ENCODE peak calls at places on chromosomes 4 and X, in seven cellular contexts. One of them, this sample, is unnamed.

GRCh38 chr4:144174401-144175067 is 34.0 kb upstream of the GYPA start:
- DNase-seq in cardiac fibroblast: peak; percentile 82
- DNase-seq in endodermal cell: no peak
- DNase-seq in pons: peak; percentile 70
- DNase-seq in AG09309: peak; percentile 17
- DNase-seq in endothelial cell: peak; percentile 6
- DNase-seq in activated CD4-positive, alpha-beta T cell treated with anti-CD3 and anti-CD28 coated beads for 48 hours: peak; percentile 16
- DNase-seq in this sample: peak; percentile 86

GRCh38 chrX:104318330-104319009 is 63.7 kb upstream of the ESX1 start:
- DNase-seq in cardiac fibroblast: peak; percentile 67
- DNase-seq in endodermal cell: no peak
- DNase-seq in pons: no peak
- DNase-seq in AG09309: no peak
- DNase-seq in endothelial cell: no peak
- DNase-seq in activated CD4-positive, alpha-beta T cell treated with anti-CD3 and anti-CD28 coated beads for 48 hours: no peak
- DNase-seq in this sample: no peak

GRCh38 chr4:4457803-4458550 is 71.1 kb downstream of the NSG1 start:
- DNase-seq in cardiac fibroblast: peak; percentile 60
- DNase-seq in endodermal cell: no peak
- DNase-seq in pons: no peak
- DNase-seq in AG09309: no peak
- DNase-seq in endothelial cell: no peak
- DNase-seq in activated CD4-positive, alpha-beta T cell treated with anti-CD3 and anti-CD28 coated beads for 48 hours: no peak
- DNase-seq in this sample: no peak

GRCh38 chr4:41058426-41058825 is 155.9 kb downstream of the APBB2 start:
- DNase-seq in cardiac fibroblast: peak; percentile 51
- DNase-seq in endodermal cell: no peak
- DNase-seq in pons: no peak
- DNase-seq in AG09309: no peak
- DNase-seq in endothelial cell: no peak
- DNase-seq in activated CD4-positive, alpha-beta T cell treated with anti-CD3 and anti-CD28 coated beads for 48 hours: no peak
- DNase-seq in this sample: no peak

GRCh38 chr4:40848981-40849380 is 99.2 kb downstream of the NSUN7 start:
- DNase-seq in cardiac fibroblast: peak; percentile 51
- DNase-seq in endodermal cell: no peak
- DNase-seq in pons: peak; percentile 61
- DNase-seq in AG09309: peak; percentile 10
- DNase-seq in endothelial cell: no peak
- DNase-seq in activated CD4-positive, alpha-beta T cell treated with anti-CD3 and anti-CD28 coated beads for 48 hours: no peak
- DNase-seq in this sample: no peak

GRCh38 chrX:100720301-100720700 is 11.6 kb downstream of the SYTL4 start:
- DNase-seq in cardiac fibroblast: peak; percentile 18
- DNase-seq in endodermal cell: no peak
- DNase-seq in pons: no peak
- DNase-seq in AG09309: no peak
- DNase-seq in endothelial cell: no peak
- DNase-seq in activated CD4-positive, alpha-beta T cell treated with anti-CD3 and anti-CD28 coated beads for 48 hours: no peak
- DNase-seq in this sample: no peak

GRCh38 chr4:37068580-37068979 is 176.0 kb upstream of the NWD2 start:
- DNase-seq in cardiac fibroblast: no peak
- DNase-seq in endodermal cell: peak; percentile 89
- DNase-seq in pons: no peak
- DNase-seq in AG09309: no peak
- DNase-seq in endothelial cell: peak; percentile 58
- DNase-seq in activated CD4-positive, alpha-beta T cell treated with anti-CD3 and anti-CD28 coated beads for 48 hours: no peak
- DNase-seq in this sample: peak; percentile 79

GRCh38 chr4:26464420-26465095 is 25.7 kb downstream of the CCKAR start:
- DNase-seq in cardiac fibroblast: no peak
- DNase-seq in endodermal cell: peak; percentile 20
- DNase-seq in pons: no peak
- DNase-seq in AG09309: no peak
- DNase-seq in endothelial cell: no peak
- DNase-seq in activated CD4-positive, alpha-beta T cell treated with anti-CD3 and anti-CD28 coated beads for 48 hours: no peak
- DNase-seq in this sample: no peak

GRCh38 chr4:8225290-8225625 is 26.2 kb downstream of the SH3TC1 start:
- DNase-seq in cardiac fibroblast: no peak
- DNase-seq in endodermal cell: no peak
- DNase-seq in pons: no peak
- DNase-seq in AG09309: no peak
- DNase-seq in endothelial cell: no peak
- DNase-seq in activated CD4-positive, alpha-beta T cell treated with anti-CD3 and anti-CD28 coated beads for 48 hours: no peak
- DNase-seq in this sample: no peak

GRCh38 chr4:82798168-82799005 is at the start of gene SCD5:
- DNase-seq in cardiac fibroblast: peak; percentile 78
- DNase-seq in endodermal cell: peak; percentile 87
- DNase-seq in pons: peak; percentile 92
- DNase-seq in AG09309: no peak
- DNase-seq in endothelial cell: peak; percentile 35
- DNase-seq in activated CD4-positive, alpha-beta T cell treated with anti-CD3 and anti-CD28 coated beads for 48 hours: peak; percentile 66
- DNase-seq in this sample: peak; percentile 91

GRCh38 chr4:84498203-84499026 is 677 bp downstream of the NKX6-1 start:
- DNase-seq in cardiac fibroblast: peak; percentile 27
- DNase-seq in endodermal cell: peak; percentile 78
- DNase-seq in pons: no peak
- DNase-seq in AG09309: no peak
- DNase-seq in endothelial cell: no peak
- DNase-seq in activated CD4-positive, alpha-beta T cell treated with anti-CD3 and anti-CD28 coated beads for 48 hours: peak; percentile 47
- DNase-seq in this sample: no peak

GRCh38 chrX:136193771-136194170 is 46.4 kb downstream of the FHL1 start:
- DNase-seq in cardiac fibroblast: no peak
- DNase-seq in endodermal cell: no peak
- DNase-seq in pons: no peak
- DNase-seq in AG09309: no peak
- DNase-seq in endothelial cell: no peak
- DNase-seq in activated CD4-positive, alpha-beta T cell treated with anti-CD3 and anti-CD28 coated beads for 48 hours: no peak
- DNase-seq in this sample: no peak

GRCh38 chrX:153560000-153560399 is 38.9 kb downstream of the CCNQ start:
- DNase-seq in cardiac fibroblast: no peak
- DNase-seq in endodermal cell: no peak
- DNase-seq in pons: no peak
- DNase-seq in AG09309: no peak
- DNase-seq in endothelial cell: no peak
- DNase-seq in activated CD4-positive, alpha-beta T cell treated with anti-CD3 and anti-CD28 coated beads for 48 hours: no peak
- DNase-seq in this sample: no peak

GRCh38 chr4:92328095-92328494 is 24.3 kb downstream of the GRID2 start:
- DNase-seq in cardiac fibroblast: no peak
- DNase-seq in endodermal cell: no peak
- DNase-seq in pons: no peak
- DNase-seq in AG09309: no peak
- DNase-seq in endothelial cell: no peak
- DNase-seq in activated CD4-positive, alpha-beta T cell treated with anti-CD3 and anti-CD28 coated beads for 48 hours: no peak
- DNase-seq in this sample: no peak

GRCh38 chr4:79563218-79563617 is 155.2 kb upstream of the GK2 start:
- DNase-seq in cardiac fibroblast: no peak
- DNase-seq in endodermal cell: no peak
- DNase-seq in pons: no peak
- DNase-seq in AG09309: no peak
- DNase-seq in endothelial cell: no peak
- DNase-seq in activated CD4-positive, alpha-beta T cell treated with anti-CD3 and anti-CD28 coated beads for 48 hours: no peak
- DNase-seq in this sample: no peak

GRCh38 chr4:4914059-4914820 is 54.8 kb downstream of the MSX1 start:
- DNase-seq in cardiac fibroblast: peak; percentile 1
- DNase-seq in endodermal cell: no peak
- DNase-seq in pons: no peak
- DNase-seq in AG09309: no peak
- DNase-seq in endothelial cell: no peak
- DNase-seq in activated CD4-positive, alpha-beta T cell treated with anti-CD3 and anti-CD28 coated beads for 48 hours: no peak
- DNase-seq in this sample: no peak

GRCh38 chr4:154004859-154005520 is 216.1 kb upstream of the SFRP2 start:
- DNase-seq in cardiac fibroblast: peak; percentile 98
- DNase-seq in endodermal cell: no peak
- DNase-seq in pons: no peak
- DNase-seq in AG09309: peak; percentile 80
- DNase-seq in endothelial cell: no peak
- DNase-seq in activated CD4-positive, alpha-beta T cell treated with anti-CD3 and anti-CD28 coated beads for 48 hours: no peak
- DNase-seq in this sample: no peak

GRCh38 chr4:188387134-188387791 is 248.0 kb downstream of the TRIML1 start:
- DNase-seq in cardiac fibroblast: peak; percentile 58
- DNase-seq in endodermal cell: no peak
- DNase-seq in pons: no peak
- DNase-seq in AG09309: no peak
- DNase-seq in endothelial cell: no peak
- DNase-seq in activated CD4-positive, alpha-beta T cell treated with anti-CD3 and anti-CD28 coated beads for 48 hours: no peak
- DNase-seq in this sample: no peak

GRCh38 chr4:519203-519651 is 20.2 kb downstream of the PIGG start:
- DNase-seq in cardiac fibroblast: no peak
- DNase-seq in endodermal cell: no peak
- DNase-seq in pons: no peak
- DNase-seq in AG09309: no peak
- DNase-seq in endothelial cell: no peak
- DNase-seq in activated CD4-positive, alpha-beta T cell treated with anti-CD3 and anti-CD28 coated beads for 48 hours: no peak
- DNase-seq in this sample: no peak

GRCh38 chr4:10296730-10297129 is 160.5 kb downstream of the ZNF518B start:
- DNase-seq in cardiac fibroblast: no peak
- DNase-seq in endodermal cell: peak; percentile 53
- DNase-seq in pons: peak; percentile 99
- DNase-seq in AG09309: no peak
- DNase-seq in endothelial cell: no peak
- DNase-seq in activated CD4-positive, alpha-beta T cell treated with anti-CD3 and anti-CD28 coated beads for 48 hours: no peak
- DNase-seq in this sample: no peak

GRCh38 chrX:11899091-11899490 is 141.1 kb downstream of the MSL3 start:
- DNase-seq in cardiac fibroblast: peak; percentile 83
- DNase-seq in endodermal cell: no peak
- DNase-seq in pons: no peak
- DNase-seq in AG09309: no peak
- DNase-seq in endothelial cell: no peak
- DNase-seq in activated CD4-positive, alpha-beta T cell treated with anti-CD3 and anti-CD28 coated beads for 48 hours: no peak
- DNase-seq in this sample: no peak

GRCh38 chrX:120367390-120368100 is 5.7 kb downstream of the ATP1B4 start:
- DNase-seq in cardiac fibroblast: no peak
- DNase-seq in endodermal cell: no peak
- DNase-seq in pons: no peak
- DNase-seq in AG09309: no peak
- DNase-seq in endothelial cell: no peak
- DNase-seq in activated CD4-positive, alpha-beta T cell treated with anti-CD3 and anti-CD28 coated beads for 48 hours: no peak
- DNase-seq in this sample: peak; percentile 10

GRCh38 chr4:87565746-87566145 is 36.6 kb upstream of the SPARCL1 start:
- DNase-seq in cardiac fibroblast: no peak
- DNase-seq in endodermal cell: no peak
- DNase-seq in pons: no peak
- DNase-seq in AG09309: no peak
- DNase-seq in endothelial cell: no peak
- DNase-seq in activated CD4-positive, alpha-beta T cell treated with anti-CD3 and anti-CD28 coated beads for 48 hours: no peak
- DNase-seq in this sample: no peak

GRCh38 chr4:186104895-186105720 is 604 bp downstream of the FAM149A start:
- DNase-seq in cardiac fibroblast: no peak
- DNase-seq in endodermal cell: peak; percentile 81
- DNase-seq in pons: no peak
- DNase-seq in AG09309: no peak
- DNase-seq in endothelial cell: peak; percentile 42
- DNase-seq in activated CD4-positive, alpha-beta T cell treated with anti-CD3 and anti-CD28 coated beads for 48 hours: peak; percentile 5
- DNase-seq in this sample: no peak

GRCh38 chr4:98778206-98778605 is 119.8 kb upstream of the TSPAN5 start:
- DNase-seq in cardiac fibroblast: peak; percentile 92
- DNase-seq in endodermal cell: no peak
- DNase-seq in pons: no peak
- DNase-seq in AG09309: peak; percentile 37
- DNase-seq in endothelial cell: no peak
- DNase-seq in activated CD4-positive, alpha-beta T cell treated with anti-CD3 and anti-CD28 coated beads for 48 hours: no peak
- DNase-seq in this sample: no peak

GRCh38 chr4:38046735-38047487 is 86.7 kb downstream of the PTTG2 start:
- DNase-seq in cardiac fibroblast: no peak
- DNase-seq in endodermal cell: peak; percentile 83
- DNase-seq in pons: no peak
- DNase-seq in AG09309: no peak
- DNase-seq in endothelial cell: no peak
- DNase-seq in activated CD4-positive, alpha-beta T cell treated with anti-CD3 and anti-CD28 coated beads for 48 hours: no peak
- DNase-seq in this sample: peak; percentile 50

GRCh38 chr4:28973591-28974350 is 1746.4 kb upstream of the PCDH7 start:
- DNase-seq in cardiac fibroblast: peak; percentile 6
- DNase-seq in endodermal cell: no peak
- DNase-seq in pons: no peak
- DNase-seq in AG09309: no peak
- DNase-seq in endothelial cell: no peak
- DNase-seq in activated CD4-positive, alpha-beta T cell treated with anti-CD3 and anti-CD28 coated beads for 48 hours: no peak
- DNase-seq in this sample: no peak

GRCh38 chrX:154019633-154020499 is at the start of gene IRAK1:
- DNase-seq in cardiac fibroblast: peak; percentile 47
- DNase-seq in endodermal cell: peak; percentile 70
- DNase-seq in pons: no peak
- DNase-seq in AG09309: no peak
- DNase-seq in endothelial cell: peak; percentile 42
- DNase-seq in activated CD4-positive, alpha-beta T cell treated with anti-CD3 and anti-CD28 coated beads for 48 hours: peak; percentile 62
- DNase-seq in this sample: peak; percentile 82

GRCh38 chrX:111375747-111376146 is 36.2 kb downstream of the DCX start:
- DNase-seq in cardiac fibroblast: peak; percentile 1
- DNase-seq in endodermal cell: no peak
- DNase-seq in pons: no peak
- DNase-seq in AG09309: no peak
- DNase-seq in endothelial cell: peak; percentile 7
- DNase-seq in activated CD4-positive, alpha-beta T cell treated with anti-CD3 and anti-CD28 coated beads for 48 hours: no peak
- DNase-seq in this sample: no peak

GRCh38 chr4:101850698-101851097 is 60.2 kb downstream of the BANK1 start:
- DNase-seq in cardiac fibroblast: no peak
- DNase-seq in endodermal cell: no peak
- DNase-seq in pons: no peak
- DNase-seq in AG09309: no peak
- DNase-seq in endothelial cell: no peak
- DNase-seq in activated CD4-positive, alpha-beta T cell treated with anti-CD3 and anti-CD28 coated beads for 48 hours: no peak
- DNase-seq in this sample: no peak

GRCh38 chr4:109977854-109978501 is 65.3 kb downstream of the EGF start:
- DNase-seq in cardiac fibroblast: peak; percentile 72
- DNase-seq in endodermal cell: no peak
- DNase-seq in pons: peak; percentile 48
- DNase-seq in AG09309: peak; percentile 24
- DNase-seq in endothelial cell: no peak
- DNase-seq in activated CD4-positive, alpha-beta T cell treated with anti-CD3 and anti-CD28 coated beads for 48 hours: no peak
- DNase-seq in this sample: peak; percentile 70